ENCODE peak calls at places on chromosomes 5 and 9, in nine cellular contexts. E is aorta; B is SK-N-SH; X is hepatocyte; J is spleen; W is neuronal stem cell; A is right lobe of liver; T is A549; N is CD4-positive, alpha-beta memory T cell. G is an unnamed sample.

GRCh38 chr9:79020266-79020665 is 551.5 kb upstream of the TLE4 start:
- DNase-seq in E (no peak), B (no peak), X (no peak), J (no peak), W (no peak), A (no peak), T (no peak), N (no peak), G (no peak)

GRCh38 chr5:127060470-127060985 is 12.8 kb downstream of the C5orf63 start:
- DNase-seq in E (no peak), B (no peak), X (no peak), J (no peak), W (no peak), A (no peak), T (no peak), N (no peak), G (no peak)

GRCh38 chr9:137138058-137138697 is 776 bp upstream of the GRIN1 start:
- DNase-seq in E (no peak), B (peak), X (no peak), J (no peak), W (no peak), A (no peak), T (peak), N (no peak), G (no peak)

GRCh38 chr5:35194636-35195471 is 35.4 kb downstream of the PRLR start:
- DNase-seq in E (no peak), B (no peak), X (peak), J (no peak), W (no peak), A (no peak), T (no peak), N (no peak), G (no peak)

GRCh38 chr5:157280927-157281326 is 15.0 kb downstream of the CYFIP2 start:
- DNase-seq in E (no peak), B (peak), X (no peak), J (no peak), W (no peak), A (no peak), T (no peak), N (no peak), G (no peak)

GRCh38 chr9:69218166-69218565 is 44.1 kb downstream of the TJP2 start:
- DNase-seq in E (no peak), B (no peak), X (no peak), J (no peak), W (no peak), A (no peak), T (no peak), N (no peak), G (no peak)

GRCh38 chr5:137923856-137924255 is 34.6 kb downstream of the PKD2L2 start:
- DNase-seq in E (no peak), B (no peak), X (peak), J (no peak), W (no peak), A (no peak), T (no peak), N (no peak), G (peak)

GRCh38 chr5:153756540-153756939 is 266.1 kb downstream of the GRIA1 start:
- DNase-seq in E (no peak), B (no peak), X (no peak), J (no peak), W (no peak), A (no peak), T (peak), N (no peak), G (no peak)

GRCh38 chr5:65100846-65101678 is 332.3 kb downstream of the CWC27 start:
- DNase-seq in E (peak), B (peak), X (peak), J (no peak), W (peak), A (peak), T (peak), N (no peak), G (peak)

GRCh38 chr9:130295945-130296782 is 30.6 kb downstream of the HMCN2 start:
- DNase-seq in E (no peak), B (no peak), X (no peak), J (no peak), W (no peak), A (no peak), T (no peak), N (no peak), G (no peak)

GRCh38 chr9:72586388-72587160 is 65.2 kb downstream of the TMC1 start:
- DNase-seq in E (no peak), B (no peak), X (peak), J (no peak), W (no peak), A (no peak), T (peak), N (peak), G (no peak)

GRCh38 chr5:104513194-104513602 is 950.6 kb upstream of the NUDT12 start:
- DNase-seq in E (no peak), B (no peak), X (peak), J (no peak), W (no peak), A (no peak), T (peak), N (no peak), G (peak)

GRCh38 chr9:37963936-37964739 is 60.2 kb upstream of the SLC25A51 start:
- DNase-seq in E (peak), B (no peak), X (peak), J (no peak), W (no peak), A (no peak), T (peak), N (no peak), G (no peak)

GRCh38 chr5:80607832-80608231 is 37.8 kb upstream of the ANKRD34B start:
- DNase-seq in E (no peak), B (no peak), X (no peak), J (no peak), W (no peak), A (peak), T (no peak), N (no peak), G (no peak)

GRCh38 chr5:176658007-176658599 is 10.8 kb downstream of the TSPAN17 start:
- DNase-seq in E (peak), B (peak), X (peak), J (peak), W (peak), A (peak), T (peak), N (peak), G (peak)

GRCh38 chr9:100457517-100457916 is 15.4 kb upstream of the TMEFF1 start:
- DNase-seq in E (no peak), B (no peak), X (no peak), J (no peak), W (no peak), A (no peak), T (no peak), N (no peak), G (no peak)

GRCh38 chr9:98989036-98990000 is 45.6 kb downstream of the COL15A1 start:
- DNase-seq in E (peak), B (no peak), X (peak), J (no peak), W (no peak), A (no peak), T (peak), N (no peak), G (peak)

GRCh38 chr5:57181151-57181550 is 7.3 kb downstream of the GPBP1 start:
- DNase-seq in E (no peak), B (no peak), X (no peak), J (no peak), W (no peak), A (no peak), T (no peak), N (peak), G (no peak)

GRCh38 chr5:143133721-143134120 is 269.8 kb downstream of the NR3C1 start:
- DNase-seq in E (no peak), B (no peak), X (no peak), J (no peak), W (peak), A (no peak), T (no peak), N (no peak), G (peak)

GRCh38 chr5:67401166-67401565 is 204.6 kb upstream of the CD180 start:
- DNase-seq in E (no peak), B (no peak), X (no peak), J (no peak), W (no peak), A (no peak), T (no peak), N (no peak), G (no peak)

GRCh38 chr9:2307480-2307879 is 292.3 kb downstream of the SMARCA2 start:
- DNase-seq in E (no peak), B (no peak), X (no peak), J (no peak), W (no peak), A (no peak), T (peak), N (no peak), G (peak)

GRCh38 chr5:52560366-52560765 is 227.3 kb upstream of the ITGA1 start:
- DNase-seq in E (no peak), B (peak), X (peak), J (no peak), W (no peak), A (no peak), T (no peak), N (no peak), G (no peak)

GRCh38 chr9:133880136-133880535 is 112.0 kb downstream of the VAV2 start:
- DNase-seq in E (no peak), B (no peak), X (no peak), J (no peak), W (no peak), A (no peak), T (no peak), N (no peak), G (no peak)

GRCh38 chr9:70830618-70831017 is 290.8 kb downstream of the TRPM3 start:
- DNase-seq in E (no peak), B (no peak), X (no peak), J (no peak), W (no peak), A (no peak), T (no peak), N (no peak), G (peak)

GRCh38 chr9:27165067-27165466 is 56.0 kb downstream of the TEK start:
- DNase-seq in E (no peak), B (no peak), X (no peak), J (no peak), W (no peak), A (no peak), T (no peak), N (no peak), G (no peak)

GRCh38 chr5:35773936-35774335 is 82.8 kb upstream of the IL7R start:
- DNase-seq in E (no peak), B (no peak), X (no peak), J (no peak), W (no peak), A (no peak), T (no peak), N (no peak), G (no peak)

GRCh38 chr5:132657676-132658382 is at the start of gene IL13:
- DNase-seq in E (no peak), B (no peak), X (no peak), J (no peak), W (no peak), A (no peak), T (no peak), N (no peak), G (no peak)

GRCh38 chr5:54021413-54022155 is 288.8 kb downstream of the ARL15 start:
- DNase-seq in E (no peak), B (no peak), X (no peak), J (no peak), W (no peak), A (no peak), T (no peak), N (no peak), G (peak)

GRCh38 chr5:154542000-154542399 is 64.0 kb upstream of the HAND1 start:
- DNase-seq in E (no peak), B (no peak), X (no peak), J (no peak), W (no peak), A (no peak), T (no peak), N (no peak), G (no peak)

GRCh38 chr9:137428841-137429545 is 5.8 kb downstream of the NOXA1 start:
- DNase-seq in E (peak), B (no peak), X (no peak), J (peak), W (no peak), A (no peak), T (no peak), N (no peak), G (no peak)

GRCh38 chr5:126846756-126847155 is 69.8 kb downstream of the LMNB1 start:
- DNase-seq in E (no peak), B (peak), X (no peak), J (no peak), W (no peak), A (no peak), T (no peak), N (no peak), G (no peak)

GRCh38 chr5:159156839-159157238 is 52.5 kb downstream of the RNF145 start:
- DNase-seq in E (no peak), B (peak), X (peak), J (no peak), W (peak), A (no peak), T (peak), N (peak), G (peak)

GRCh38 chr5:32942225-32942989 is 231.3 kb downstream of the NPR3 start:
- DNase-seq in E (no peak), B (peak), X (peak), J (no peak), W (no peak), A (no peak), T (peak), N (no peak), G (peak)

GRCh38 chr5:7916171-7916804 is 47.3 kb downstream of the MTRR start:
- DNase-seq in E (no peak), B (no peak), X (no peak), J (no peak), W (no peak), A (no peak), T (no peak), N (no peak), G (no peak)

GRCh38 chr9:36166150-36166927 is 2.8 kb upstream of the CCIN start:
- DNase-seq in E (peak), B (peak), X (peak), J (peak), W (peak), A (peak), T (peak), N (peak), G (peak)
- H3K4me3 ChIP-seq in E (peak), B (peak), X (peak), J (peak), W (no peak), A (peak), T (peak), N (peak), G (no peak)

GRCh38 chr9:21812415-21812814 is 10.0 kb downstream of the MTAP start:
- DNase-seq in E (no peak), B (no peak), X (no peak), J (no peak), W (no peak), A (no peak), T (peak), N (no peak), G (no peak)
- H3K27ac ChIP-seq in E (no peak), B (no peak), X (peak), J (no peak), W (no peak), A (no peak), T (peak), N (no peak), G (no peak)

DNA sequence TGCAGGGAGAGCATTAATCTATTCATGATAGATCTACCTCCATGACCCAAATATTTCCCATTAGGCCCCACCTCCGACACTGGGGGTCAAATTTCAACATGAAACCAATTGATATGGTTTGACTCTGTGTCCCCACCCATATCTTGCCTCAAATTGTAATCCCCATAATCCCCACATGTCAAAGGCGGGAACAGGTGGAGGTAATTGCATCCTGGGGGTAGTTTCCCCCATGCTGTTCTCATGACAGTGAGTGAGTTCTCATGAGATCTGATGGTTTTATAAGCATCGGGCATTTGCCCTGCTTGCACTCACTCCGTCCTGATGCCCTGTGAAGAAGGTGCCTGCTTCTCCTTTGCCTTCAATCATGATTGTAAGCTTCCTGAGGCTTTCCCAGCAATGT is 153.5 kb downstream of the SV2C start:
- DNase-seq in E (no peak), B (no peak), X (no peak), J (no peak), W (no peak), A (no peak), T (no peak), N (no peak), G (no peak)
- H3K4me3 ChIP-seq in E (no peak), B (no peak), X (no peak), J (no peak), W (no peak), A (no peak), T (no peak), N (no peak), G (no peak)

GRCh38 chr5:407051-407450 is 35.9 kb upstream of the EXOC3 start:
- DNase-seq in E (no peak), B (no peak), X (no peak), J (no peak), W (no peak), A (no peak), T (no peak), N (no peak), G (no peak)

GRCh38 chr5:406041-406440 is 36.9 kb upstream of the EXOC3 start:
- DNase-seq in E (no peak), B (no peak), X (no peak), J (no peak), W (no peak), A (no peak), T (no peak), N (no peak), G (no peak)

GRCh38 chr5:404666-405241 is 38.2 kb upstream of the EXOC3 start:
- DNase-seq in E (no peak), B (no peak), X (no peak), J (no peak), W (no peak), A (no peak), T (no peak), N (no peak), G (no peak)

GRCh38 chr5:405421-405820 is 37.6 kb upstream of the EXOC3 start:
- DNase-seq in E (no peak), B (peak), X (no peak), J (no peak), W (no peak), A (no peak), T (no peak), N (no peak), G (no peak)

GRCh38 chr5:407801-408268 is 35.1 kb upstream of the EXOC3 start:
- DNase-seq in E (no peak), B (no peak), X (no peak), J (no peak), W (no peak), A (no peak), T (no peak), N (no peak), G (no peak)
- H3K27ac ChIP-seq in E (no peak), B (no peak), X (no peak), J (no peak), W (no peak), A (no peak), T (no peak), N (no peak), G (no peak)

GRCh38 chr5:151683936-151684586 is 2.7 kb downstream of the SPARC start:
- DNase-seq in E (no peak), B (no peak), X (no peak), J (no peak), W (no peak), A (no peak), T (no peak), N (no peak), G (no peak)
- H3K4me3 ChIP-seq in E (peak), B (peak), X (peak), J (peak), W (peak), A (no peak), T (no peak), N (no peak), G (peak)

DNA sequence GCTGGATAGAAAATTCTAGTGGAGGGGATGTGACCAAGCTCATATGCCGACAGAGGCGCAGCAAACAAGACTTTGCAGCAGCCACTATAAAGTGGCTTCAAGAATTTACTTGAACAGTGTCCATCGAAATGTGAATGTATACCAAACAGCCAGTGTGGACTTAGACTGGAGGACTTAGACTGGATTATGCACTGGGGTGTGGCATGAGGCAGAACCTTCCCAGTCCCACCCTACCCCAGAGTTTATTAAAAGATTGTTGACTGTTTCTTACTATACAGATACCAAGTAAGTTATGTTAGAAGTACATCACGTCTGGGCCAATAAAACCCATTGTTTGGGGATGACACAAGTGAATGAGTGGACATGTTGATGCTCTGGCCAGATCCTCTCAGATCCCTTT is 561.3 kb upstream of the KLF4 start:
- DNase-seq in E (no peak), B (no peak), X (no peak), J (no peak), W (no peak), A (no peak), T (no peak), N (no peak), G (no peak)
- H3K27ac ChIP-seq in E (no peak), B (no peak), X (no peak), J (no peak), W (no peak), A (no peak), T (peak), N (no peak), G (no peak)

GRCh38 chr5:139795074-139796001 is at the start of gene PSD2:
- DNase-seq in E (peak), B (peak), X (peak), J (peak), W (peak), A (no peak), T (no peak), N (no peak), G (peak)
- H3K4me3 ChIP-seq in E (peak), B (no peak), X (no peak), J (peak), W (no peak), A (peak), T (peak), N (no peak), G (peak)

DNA sequence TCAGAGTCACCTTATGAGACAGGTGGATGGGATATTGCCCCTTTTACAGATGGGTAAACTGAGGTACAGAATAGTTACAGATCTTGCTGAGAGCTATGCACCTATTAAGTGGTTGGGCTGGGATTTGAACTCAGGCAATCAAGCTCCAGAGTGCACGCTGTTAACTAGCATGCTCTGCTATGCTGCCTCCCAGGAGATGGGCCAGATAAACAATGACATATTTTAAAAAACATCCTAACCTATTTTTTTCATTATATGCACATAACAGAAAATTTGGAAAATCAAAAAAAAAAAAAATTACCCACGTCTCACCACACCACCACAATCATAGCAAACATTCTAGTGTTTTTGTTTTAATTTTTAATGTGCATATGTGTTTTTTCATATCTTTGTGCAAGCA is 123.4 kb upstream of the STC2 start:
- DNase-seq in E (no peak), B (no peak), X (no peak), J (no peak), W (no peak), A (no peak), T (no peak), N (no peak), G (no peak)
- H3K27ac ChIP-seq in E (no peak), B (no peak), X (no peak), J (peak), W (no peak), A (no peak), T (peak), N (no peak), G (no peak)

G was measured in cardiac muscle cell.